ENCODE peak calls at places on chromosome 19, in ten cellular contexts. N, S, W, Q, X, A, M, V, L and K are unnamed samples.
A peak's percentile ranks its signal among the peaks of the same experiment; 100 is the strongest.

GRCh38 chr19:1936916-1937610 is 3.9 kb upstream of the CSNK1G2 start:
- DNase-seq in N (no peak), S (no peak), W (no peak), Q (no peak), X (no peak), A (no peak), M (no peak), V (no peak), L (no peak), K (no peak)

GRCh38 chr19:22426901-22427300 is 4.8 kb upstream of the ZNF98 start:
- DNase-seq in N (no peak), S (no peak), W (no peak), Q (no peak), X (no peak), A (no peak), M (no peak), V (no peak), L (no peak), K (no peak)

GRCh38 chr19:4130635-4131438 is 6.9 kb upstream of the MAP2K2 start:
- DNase-seq in N (no peak), S (no peak), W (no peak), Q (no peak), X (no peak), A (no peak), M (no peak), V (no peak), L (peak; percentile 80), K (no peak)

GRCh38 chr19:484494-484893 is 11.8 kb upstream of the MADCAM1 start:
- DNase-seq in N (no peak), S (no peak), W (no peak), Q (no peak), X (no peak), A (no peak), M (no peak), V (no peak), L (no peak), K (no peak)

GRCh38 chr19:56106397-56106849 is 14.7 kb downstream of the ZNF787 start:
- DNase-seq in N (no peak), S (peak; percentile 89), W (no peak), Q (no peak), X (no peak), A (no peak), M (no peak), V (no peak), L (no peak), K (no peak)

GRCh38 chr19:1608414-1609391 is 3.4 kb upstream of the UQCR11 start:
- DNase-seq in N (no peak), S (no peak), W (peak; percentile 32), Q (peak; percentile 36), X (peak; percentile 38), A (peak; percentile 68), M (no peak), V (no peak), L (no peak), K (no peak)

GRCh38 chr19:18596752-18597157 is 8.2 kb downstream of the REX1BD start:
- DNase-seq in N (peak; percentile 63), S (peak; percentile 67), W (peak; percentile 89), Q (peak; percentile 87), X (no peak), A (no peak), M (no peak), V (peak; percentile 53), L (no peak), K (peak; percentile 77)

GRCh38 chr19:2332341-2333026 is 4.0 kb downstream of the SPPL2B start:
- DNase-seq in N (no peak), S (no peak), W (no peak), Q (no peak), X (peak; percentile 59), A (peak; percentile 76), M (no peak), V (peak; percentile 38), L (no peak), K (no peak)

GRCh38 chr19:55336101-55336500 is 3.6 kb upstream of the KMT5C start:
- DNase-seq in N (no peak), S (no peak), W (no peak), Q (no peak), X (no peak), A (no peak), M (no peak), V (no peak), L (peak; percentile 23), K (no peak)

DNA sequence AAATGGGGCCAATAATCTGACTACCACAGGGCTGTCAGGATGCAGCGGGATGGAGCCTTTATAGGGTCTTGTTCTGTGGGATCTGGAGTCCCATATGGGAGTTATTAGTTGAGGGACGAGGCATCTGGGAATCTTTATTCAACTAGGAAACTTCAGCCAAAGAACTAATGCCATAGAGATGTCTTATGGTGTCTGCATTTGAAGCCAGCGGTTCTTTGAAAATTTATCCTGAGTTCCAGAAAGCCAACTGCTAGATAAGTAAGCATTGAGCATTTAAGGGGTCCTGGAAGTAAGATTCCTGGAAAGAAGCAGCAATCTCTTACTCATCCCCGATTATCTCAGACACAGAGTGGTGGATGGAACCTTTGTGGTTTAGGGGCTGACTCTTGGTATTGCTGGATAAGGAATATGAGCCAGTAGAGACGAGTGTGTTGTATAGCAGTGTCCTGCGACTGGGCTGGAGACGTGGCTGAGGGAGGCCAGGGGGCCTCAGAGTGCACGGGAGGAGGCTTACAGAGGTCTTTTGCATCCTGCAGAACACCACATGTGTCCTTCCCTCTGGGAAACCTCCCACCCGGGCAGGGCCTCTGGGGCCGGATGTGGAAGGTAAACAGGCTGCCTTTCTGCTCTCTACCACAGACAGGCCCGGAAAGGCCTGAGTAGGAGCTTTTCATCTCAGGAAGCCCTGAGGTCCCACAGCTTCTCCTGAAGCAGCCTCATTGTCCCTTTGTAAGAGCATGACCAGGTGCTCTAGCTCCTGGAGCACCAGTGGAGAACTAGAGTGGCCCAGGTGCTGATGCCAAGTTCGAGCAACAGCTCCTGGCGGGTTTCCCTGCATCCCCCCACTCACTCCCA is 28.8 kb downstream of the ACTN4 start:
- DNase-seq in N (no peak), S (no peak), W (no peak), Q (no peak), X (no peak), A (no peak), M (peak; percentile 52), V (no peak), L (peak; percentile 87), K (no peak)
- H3K4me1 ChIP-seq in N (peaks cover 36% of the 10 kb centered on the region), S (peaks cover 72% of the 10 kb centered on the region), W (peaks cover 31% of the 10 kb centered on the region), Q (peaks cover 40% of the 10 kb centered on the region), X (peaks cover 82% of the 10 kb centered on the region), A (peaks cover 22% of the 10 kb centered on the region), M (peaks cover 82% of the 10 kb centered on the region), V (peaks cover 96% of the 10 kb centered on the region), L (peaks cover 37% of the 10 kb centered on the region), K (peaks cover 68% of the 10 kb centered on the region)

GRCh38 chr19:8212212-8212611 is 3.0 kb downstream of the CERS4 start:
- DNase-seq in N (no peak), S (no peak), W (no peak), Q (no peak), X (no peak), A (no peak), M (no peak), V (no peak), L (no peak), K (no peak)
- H3K27ac ChIP-seq in N (no peak overlapping the region), S (no peak overlapping the region), W (no peak overlapping the region), Q (peak overlapping the region; percentile 80), X (no peak overlapping the region), A (no peak overlapping the region), M (no peak overlapping the region), V (no peak overlapping the region), L (no peak overlapping the region), K (no peak overlapping the region)

GRCh38 chr19:11046608-11047354 is 42.5 kb upstream of the LDLR start:
- DNase-seq in N (no peak), S (no peak), W (no peak), Q (no peak), X (no peak), A (no peak), M (no peak), V (no peak), L (no peak), K (no peak)

GRCh38 chr19:11047856-11048255 is 41.4 kb upstream of the LDLR start:
- DNase-seq in N (no peak), S (no peak), W (no peak), Q (no peak), X (no peak), A (no peak), M (no peak), V (no peak), L (no peak), K (no peak)

GRCh38 chr19:11052391-11052790 is 36.9 kb upstream of the LDLR start:
- DNase-seq in N (no peak), S (no peak), W (no peak), Q (no peak), X (no peak), A (no peak), M (no peak), V (no peak), L (no peak), K (no peak)

GRCh38 chr19:11054200-11054599 is 35.1 kb upstream of the LDLR start:
- DNase-seq in N (no peak), S (no peak), W (no peak), Q (no peak), X (no peak), A (no peak), M (no peak), V (no peak), L (no peak), K (no peak)

DNA sequence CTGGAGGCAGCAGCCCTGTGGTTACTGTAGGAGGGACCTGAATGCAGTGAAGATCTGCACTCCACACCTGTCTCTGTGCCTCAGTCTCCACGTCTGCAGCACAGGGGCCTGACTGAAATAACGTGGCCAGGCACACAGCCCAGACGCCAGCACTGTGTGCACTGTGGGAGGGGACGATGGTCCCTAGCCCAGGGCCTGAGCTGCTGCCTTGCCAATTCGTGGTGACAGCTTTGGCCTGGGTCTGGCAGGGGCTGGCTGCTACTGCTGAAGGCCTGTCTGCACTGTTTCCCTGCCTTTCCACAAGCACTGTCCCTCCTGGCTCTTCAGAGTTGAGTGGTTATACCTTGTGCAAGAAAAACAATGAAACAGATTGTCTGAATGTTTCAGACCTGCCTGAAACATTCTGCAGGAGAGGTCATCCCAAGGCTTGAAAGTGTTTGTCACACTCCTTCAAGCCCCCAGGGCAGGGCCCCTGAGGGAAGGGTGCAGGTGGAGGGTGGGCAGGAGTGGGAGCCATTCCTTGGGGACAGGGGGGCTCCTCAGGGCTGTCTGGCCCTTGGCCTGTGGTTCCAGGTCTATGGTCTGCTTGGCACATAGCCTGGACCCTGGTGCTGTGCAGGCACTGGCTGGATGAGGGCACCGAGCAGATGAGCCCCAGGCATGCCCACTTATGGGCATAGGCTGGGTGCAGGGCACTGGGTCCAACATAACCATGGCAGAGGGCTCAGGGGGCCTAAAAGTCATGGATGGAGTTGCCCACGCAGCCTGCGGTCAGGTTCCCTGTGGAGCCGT is 38.7 kb upstream of the LDLR start:
- DNase-seq in N (no peak), S (no peak), W (no peak), Q (no peak), X (no peak), A (no peak), M (no peak), V (no peak), L (no peak), K (no peak)
- H3K4me1 ChIP-seq in N (no peaks in the 10 kb centered on the region), S (peaks cover 14% of the 10 kb centered on the region), W (no peaks in the 10 kb centered on the region), Q (no peaks in the 10 kb centered on the region), X (peaks cover 59% of the 10 kb centered on the region), A (peaks cover 45% of the 10 kb centered on the region), M (no peaks in the 10 kb centered on the region), V (peaks cover 4% of the 10 kb centered on the region), L (no peaks in the 10 kb centered on the region), K (peaks cover 3% of the 10 kb centered on the region)

GRCh38 chr19:36136975-36137686 is 2.7 kb upstream of the CAPNS1 start:
- DNase-seq in N (no peak), S (peak; percentile 80), W (no peak), Q (no peak), X (no peak), A (no peak), M (peak; percentile 63), V (peak; percentile 40), L (peak; percentile 66), K (peak; percentile 79)
- H3K27ac ChIP-seq in N (no peak overlapping the region), S (peak overlapping the region; percentile 84), W (peak overlapping the region; percentile 23), Q (no peak overlapping the region), X (no peak overlapping the region), A (no peak overlapping the region), M (peak overlapping the region; percentile 68), V (peak overlapping the region; percentile 67), L (peak overlapping the region; percentile 0), K (peak overlapping the region; percentile 45)

GRCh38 chr19:38648789-38649304 is 1.4 kb downstream of the ACTN4 start:
- DNase-seq in N (no peak), S (no peak), W (no peak), Q (no peak), X (no peak), A (no peak), M (no peak), V (no peak), L (no peak), K (no peak)
- H3K4me1 ChIP-seq in N (peaks cover 35% of the 10 kb centered on the region), S (peaks cover 57% of the 10 kb centered on the region), W (peaks cover 37% of the 10 kb centered on the region), Q (peaks cover 49% of the 10 kb centered on the region), X (peaks cover 59% of the 10 kb centered on the region), A (peaks cover 23% of the 10 kb centered on the region), M (peaks cover 45% of the 10 kb centered on the region), V (peaks cover 70% of the 10 kb centered on the region), L (peaks cover 19% of the 10 kb centered on the region), K (no peaks in the 10 kb centered on the region)